ENCODE peak calls at places on chromosomes 12 and 14, in seven cellular contexts. Z, T, D, Q, H, G and P are unnamed samples.

GRCh38 chr14:64510825-64511679 is 6.5 kb downstream of the ZBTB1 start:
- DNase-seq in Q (peak), D (peak), Z (peak), H (no peak), T (peak), G (peak), P (peak)

GRCh38 chr12:22312336-22312735 is 22.2 kb downstream of the ST8SIA1 start:
- DNase-seq in D (no peak), Z (peak), T (peak), G (peak), H (no peak), Q (peak), P (peak)

GRCh38 chr12:4024701-4025419 is 151.7 kb upstream of the PARP11 start:
- DNase-seq in D (no peak), H (no peak), Q (no peak), Z (no peak), G (no peak), T (no peak), P (no peak)

GRCh38 chr14:67999290-67999689 is 179.7 kb downstream of the RAD51B start:
- DNase-seq in Z (peak), H (no peak), D (no peak), Q (no peak), G (no peak), T (no peak), P (no peak)

GRCh38 chr12:20525064-20525610 is 156.8 kb downstream of the PDE3A start:
- DNase-seq in G (no peak), Z (no peak), Q (no peak), D (no peak), T (no peak), H (no peak), P (no peak)

GRCh38 chr12:6914246-6914947 is at the start of gene ENO2:
- DNase-seq in Z (peak), H (no peak), Q (peak), D (peak), T (peak), G (peak), P (peak)

GRCh38 chr12:123164710-123165261 is 13.9 kb upstream of the PITPNM2 start:
- DNase-seq in G (no peak), H (no peak), Z (no peak), Q (no peak), T (no peak), D (no peak), P (no peak)

GRCh38 chr14:85122690-85123089 is 407.3 kb upstream of the FLRT2 start:
- DNase-seq in H (no peak), T (no peak), D (no peak), Q (no peak), G (no peak), Z (peak), P (no peak)

GRCh38 chr12:131784909-131785762 is 43.1 kb upstream of the MMP17 start:
- DNase-seq in Z (no peak), Q (no peak), H (no peak), D (no peak), T (no peak), G (no peak), P (no peak)

GRCh38 chr12:25119020-25119419 is 75.9 kb downstream of the DNAI7 start:
- DNase-seq in Z (peak), Q (no peak), G (no peak), H (no peak), D (no peak), T (no peak), P (no peak)

GRCh38 chr14:105021656-105022275 is 883 bp upstream of the CDCA4 start:
- DNase-seq in Q (no peak), G (no peak), T (peak), Z (peak), D (peak), H (peak), P (peak)

GRCh38 chr12:47870175-47870781 is 34.5 kb downstream of the VDR start:
- DNase-seq in T (peak), G (no peak), Z (peak), D (no peak), Q (no peak), H (peak), P (no peak)

GRCh38 chr12:85947286-85947685 is 73.2 kb downstream of the NTS start:
- DNase-seq in D (no peak), Z (no peak), H (no peak), Q (no peak), G (no peak), T (no peak), P (no peak)